ENCODE peak calls at places on chromosomes 13 and 19, in ten cellular contexts. U, O, I, K, G, F, L, A, M and Y are unnamed samples.

GRCh38 chr13:94641432-94641941 is 39.8 kb downstream of the GPR180 start:
- DNase-seq in K (no peak), U (peak), A (no peak), O (peak), I (no peak), L (peak), G (no peak), F (no peak), M (no peak), Y (no peak)

GRCh38 chr19:33400856-33401682 is 27.6 kb downstream of the CEBPG start:
- DNase-seq in I (no peak), A (no peak), K (no peak), O (no peak), U (no peak), L (no peak), G (no peak), F (no peak), M (no peak), Y (no peak)

GRCh38 chr19:1047696-1048147 is 7.8 kb downstream of the ABCA7 start:
- DNase-seq in O (peak), G (no peak), L (no peak), U (no peak), F (no peak), I (no peak), K (no peak), A (no peak), M (no peak), Y (no peak)

GRCh38 chr19:14004619-14005380 is 1.3 kb downstream of the RFX1 start:
- DNase-seq in U (peak), L (peak), O (no peak), F (peak), M (no peak), K (no peak), A (no peak), I (no peak), G (peak), Y (no peak)

GRCh38 chr19:33876619-33877018 is 79.9 kb downstream of the KCTD15 start:
- DNase-seq in M (no peak), I (no peak), K (no peak), U (no peak), F (no peak), A (no peak), L (no peak), G (no peak), O (no peak), Y (no peak)

GRCh38 chr19:39474139-39474620 is 6.5 kb upstream of the TIMM50 start:
- DNase-seq in K (peak), M (peak), A (peak), I (peak), G (peak), O (peak), L (no peak), F (peak), U (peak), Y (no peak)

GRCh38 chr19:52535831-52536800 is 8.6 kb downstream of the ZNF808 start:
- DNase-seq in G (peak), I (peak), M (peak), F (no peak), A (peak), U (peak), L (peak), O (peak), K (peak), Y (no peak)

GRCh38 chr13:76319921-76320320 is 566.3 kb downstream of the KCTD12 start:
- DNase-seq in U (no peak), G (no peak), M (no peak), I (no peak), O (no peak), F (no peak), A (no peak), K (no peak), L (no peak), Y (no peak)

GRCh38 chr13:33218020-33218419 is 67.5 kb downstream of the STARD13 start:
- DNase-seq in M (no peak), O (no peak), I (no peak), K (no peak), L (peak), F (peak), U (no peak), G (no peak), A (no peak), Y (no peak)

GRCh38 chr13:100630564-100630963 is 42.0 kb upstream of the GGACT start:
- DNase-seq in L (no peak), K (no peak), O (no peak), F (no peak), U (no peak), A (no peak), G (no peak), M (no peak), I (no peak), Y (no peak)

GRCh38 chr13:113596321-113597200 is 12.0 kb downstream of the TFDP1 start:
- DNase-seq in G (no peak), F (no peak), A (no peak), M (no peak), U (no peak), I (no peak), O (no peak), K (no peak), L (no peak), Y (no peak)